ENCODE peak calls at places on chromosomes 12 and 14, in nine cellular contexts. G is stomach, K is GM12891, O is lower leg skin, E is uterus, P is transverse colon, V is IMR-90, T is NB4, I is body of pancreas. C is an unnamed sample.

GRCh38 chr14:32932302-32932920 is 6.3 kb upstream of the NPAS3 start:
- DNase-seq in G (no peak), K (no peak), O (no peak), E (no peak), P (no peak), V (no peak), T (no peak), I (no peak), C (no peak)

GRCh38 chr12:51874013-51874412 is 13.9 kb upstream of the ANKRD33 start:
- DNase-seq in G (no peak), K (no peak), O (no peak), E (no peak), P (no peak), V (peak; percentile 49), T (no peak), I (no peak), C (no peak)

GRCh38 chr14:104677506-104678332 is 11.7 kb upstream of the INF2 start:
- DNase-seq in G (peak; percentile 69), K (no peak), O (peak; percentile 61), E (peak; percentile 76), P (peak; percentile 73), V (peak; percentile 81), T (peak; percentile 94), I (peak; percentile 72), C (peak; percentile 78)

GRCh38 chr14:51293149-51293925 is 53.3 kb downstream of the TMX1 start:
- DNase-seq in G (no peak), K (no peak), O (no peak), E (peak; percentile 33), P (no peak), V (peak; percentile 75), T (no peak), I (peak; percentile 40), C (peak; percentile 28)

GRCh38 chr12:13222076-13222475 is 25.6 kb downstream of the EMP1 start:
- DNase-seq in G (peak; percentile 59), K (no peak), O (no peak), E (peak; percentile 31), P (peak; percentile 83), V (no peak), T (no peak), I (peak; percentile 25), C (peak; percentile 28)

GRCh38 chr12:8011331-8011730 is 21.2 kb upstream of the FOXJ2 start:
- DNase-seq in G (no peak), K (no peak), O (no peak), E (no peak), P (no peak), V (no peak), T (no peak), I (no peak), C (no peak)

GRCh38 chr12:2195085-2195484 is 142.3 kb downstream of the CACNA1C start:
- DNase-seq in G (no peak), K (no peak), O (no peak), E (no peak), P (no peak), V (no peak), T (no peak), I (no peak), C (no peak)

GRCh38 chr14:24147761-24148428 is 597 bp downstream of the RNF31 start:
- DNase-seq in G (no peak), K (no peak), O (no peak), E (no peak), P (no peak), V (no peak), T (peak; percentile 18), I (no peak), C (no peak)

GRCh38 chr12:22014783-22015144 is 31.3 kb upstream of the CMAS start:
- DNase-seq in G (no peak), K (no peak), O (no peak), E (no peak), P (no peak), V (peak; percentile 10), T (no peak), I (no peak), C (no peak)

GRCh38 chr14:103402700-103403099 is 17.5 kb downstream of the MARK3 start:
- DNase-seq in G (no peak), K (no peak), O (no peak), E (no peak), P (no peak), V (peak; percentile 70), T (no peak), I (peak; percentile 61), C (no peak)

GRCh38 chr14:77485901-77486678 is 12.5 kb downstream of the ISM2 start:
- DNase-seq in G (no peak), K (no peak), O (no peak), E (no peak), P (no peak), V (peak; percentile 88), T (no peak), I (no peak), C (no peak)

GRCh38 chr14:67999290-67999689 is 179.7 kb downstream of the RAD51B start:
- DNase-seq in G (no peak), K (no peak), O (no peak), E (no peak), P (no peak), V (peak; percentile 78), T (no peak), I (no peak), C (no peak)

GRCh38 chr12:85519163-85519562 is 239.1 kb downstream of the ALX1 start:
- DNase-seq in G (no peak), K (no peak), O (no peak), E (no peak), P (no peak), V (no peak), T (no peak), I (no peak), C (no peak)

GRCh38 chr12:131905640-131906091 is 11.2 kb downstream of the ULK1 start:
- DNase-seq in G (no peak), K (no peak), O (no peak), E (no peak), P (no peak), V (no peak), T (no peak), I (no peak), C (no peak)

DNA sequence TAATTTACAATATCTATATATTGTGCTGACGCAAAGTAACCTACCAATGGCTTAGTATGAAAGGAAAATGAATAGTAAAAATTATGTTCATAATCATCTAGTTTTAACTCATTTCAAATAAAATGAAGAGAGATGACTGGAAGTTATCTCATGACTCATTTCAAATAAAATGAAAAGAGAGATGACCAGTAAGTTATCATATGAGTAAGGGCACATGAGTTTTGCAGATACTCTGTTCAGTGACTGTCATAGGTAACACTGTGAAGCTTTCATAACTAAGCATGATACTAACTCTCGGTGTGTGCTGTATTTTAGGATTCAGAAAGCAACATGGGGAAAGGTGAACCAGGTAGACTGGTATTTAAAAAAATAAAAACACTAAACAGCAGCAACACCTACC is 364.5 kb upstream of the DIO2 start:
- DNase-seq in G (no peak), K (no peak), O (no peak), E (no peak), P (no peak), V (no peak), T (no peak), I (no peak), C (no peak)
- TF ChIP-seq POLR2A in G (no peak), K (no peak), O (no peak), E (no peak), P (no peak), V (no peak), T (no peak), I (no peak), C (no peak)

GRCh38 chr12:17326649-17327048 is 720.7 kb upstream of the LMO3 start:
- DNase-seq in G (no peak), K (no peak), O (no peak), E (no peak), P (no peak), V (no peak), T (no peak), I (no peak), C (no peak)
- TF ChIP-seq POLR2A in G (no peak), K (no peak), O (no peak), E (no peak), P (no peak), V (no peak), T (no peak), I (no peak), C (no peak)

GRCh38 chr12:105109465-105110212 is 2.1 kb downstream of the WASHC4 start:
- DNase-seq in G (no peak), K (no peak), O (no peak), E (no peak), P (no peak), V (peak; percentile 48), T (peak; percentile 66), I (no peak), C (peak; percentile 74)
- TF ChIP-seq POLR2A in G (no peak), K (peak; percentile 64), O (no peak), E (no peak), P (no peak), V (no peak), T (no peak), I (no peak), C (no peak)

DNA sequence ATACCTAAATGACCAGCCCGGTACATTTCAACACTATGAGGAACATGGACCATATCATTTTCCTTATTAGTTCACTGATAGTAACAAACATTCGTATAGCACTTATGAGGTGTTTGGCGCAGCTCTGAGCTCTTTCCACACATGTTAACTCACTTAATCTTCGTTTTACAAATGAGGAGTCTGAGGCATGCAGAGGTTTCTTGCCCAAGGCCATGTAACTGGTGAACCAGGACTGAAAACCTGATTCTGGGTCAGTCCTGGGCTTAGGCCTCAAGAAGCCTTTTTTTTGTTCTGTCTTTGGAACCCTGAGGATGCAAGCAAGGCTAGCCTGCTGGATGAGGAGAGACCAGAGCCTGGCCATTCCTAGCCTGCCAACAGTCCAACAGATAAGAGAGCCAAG is 55.0 kb downstream of the C14orf132 start:
- DNase-seq in G (no peak), K (no peak), O (no peak), E (peak; percentile 1), P (no peak), V (no peak), T (no peak), I (no peak), C (no peak)
- TF ChIP-seq POLR2A in G (no peak), K (no peak), O (no peak), E (no peak), P (no peak), V (no peak), T (no peak), I (no peak), C (no peak)

GRCh38 chr14:50231475-50232275 is at the start of gene SOS2:
- DNase-seq in G (peak; percentile 88), K (peak; percentile 70), O (peak; percentile 70), E (peak; percentile 82), P (peak; percentile 92), V (peak; percentile 71), T (peak; percentile 89), I (peak; percentile 89), C (peak; percentile 90)
- TF ChIP-seq POLR2A in G (no peak), K (peak; percentile 48), O (no peak), E (peak; percentile 78), P (peak; percentile 83), V (peak; percentile 86), T (peak; percentile 63), I (peak; percentile 84), C (peak; percentile 58)